ENCODE peak calls at places on chromosomes 3 and 15, in five cellular contexts. Z, V, N, P and F are unnamed samples.

GRCh38 chr3:158569717-158570244 is 1.2 kb upstream of the MLF1 start:
- DNase-seq in Z (peak), V (no peak), N (no peak), P (no peak), F (no peak)

GRCh38 chr3:32109256-32109655 is 2.8 kb downstream of the GPD1L start:
- DNase-seq in Z (peak), V (no peak), N (no peak), P (peak), F (peak)

GRCh38 chr3:101548527-101549105 is 13.1 kb upstream of the TRMT10C start:
- DNase-seq in Z (no peak), V (no peak), N (no peak), P (no peak), F (no peak)

GRCh38 chr3:69339766-69340165 is 46.1 kb downstream of the FRMD4B start:
- DNase-seq in Z (no peak), V (no peak), N (no peak), P (no peak), F (no peak)

GRCh38 chr15:44468713-44469385 is 41.4 kb downstream of the CTDSPL2 start:
- DNase-seq in Z (no peak), V (no peak), N (no peak), P (peak), F (peak)

GRCh38 chr15:29934251-29934650 is 112.0 kb upstream of the TJP1 start:
- DNase-seq in Z (no peak), V (no peak), N (no peak), P (peak), F (peak)

GRCh38 chr3:1677576-1678164 is 421.0 kb upstream of the CNTN4 start:
- DNase-seq in Z (no peak), V (no peak), N (no peak), P (no peak), F (no peak)

GRCh38 chr15:25136119-25136518 is 181.3 kb downstream of the SNRPN start:
- DNase-seq in Z (no peak), V (no peak), N (no peak), P (peak), F (peak)

GRCh38 chr3:45927881-45928280 is 15.4 kb upstream of the CXCR6 start:
- DNase-seq in Z (no peak), V (no peak), N (no peak), P (peak), F (no peak)

GRCh38 chr3:176814252-176814651 is 383.0 kb downstream of the TBL1XR1 start:
- DNase-seq in Z (peak), V (no peak), N (no peak), P (peak), F (peak)

GRCh38 chr3:157592769-157593168 is 89.6 kb upstream of the VEPH1 start:
- DNase-seq in Z (no peak), V (no peak), N (no peak), P (no peak), F (no peak)

GRCh38 chr15:99384992-99385669 is 133.8 kb downstream of the LRRC28 start:
- DNase-seq in Z (no peak), V (no peak), N (no peak), P (no peak), F (no peak)

GRCh38 chr3:54889731-54890130 is 38.1 kb downstream of the LRTM1 start:
- DNase-seq in Z (no peak), V (no peak), N (no peak), P (no peak), F (no peak)

GRCh38 chr3:62605413-62606068 is 232.2 kb upstream of the FEZF2 start:
- DNase-seq in Z (no peak), V (no peak), N (no peak), P (no peak), F (no peak)

GRCh38 chr3:194395767-194396527 is 3.1 kb downstream of the GP5 start:
- DNase-seq in Z (no peak), V (peak), N (no peak), P (no peak), F (peak)

GRCh38 chr3:21889166-21889565 is 138.2 kb upstream of the ZNF385D start:
- DNase-seq in Z (no peak), V (no peak), N (no peak), P (no peak), F (no peak)